ENCODE peak calls at places on chromosomes 11 and 22, in ten cellular contexts. B is T1000; M is GM23338; R is Calu3; P is activated CD4-positive, alpha-beta T cell treated with anti-CD3 and anti-CD28 coated beads, Interleukin-2, amount 50 U/mL, for 24 hours; Z is LoVo; L is HFFc6; Q is globus pallidus; O is germinal center; A is body of pancreas. E is an unnamed sample.

GRCh38 chr11:123740787-123741158 is 687 bp downstream of the ZNF202 start:
- DNase-seq in B (no peak), M (no peak), R (no peak), P (no peak), Z (no peak), L (no peak), Q (no peak), O (no peak), A (peak), E (no peak)

GRCh38 chr11:121661796-121662508 is 209.2 kb upstream of the SORL1-AS1 start:
- DNase-seq in B (no peak), M (no peak), R (no peak), P (no peak), Z (no peak), L (peak), Q (no peak), O (no peak), A (no peak), E (no peak)

GRCh38 chr11:123576082-123576481 is 78.3 kb downstream of the SCN3B start:
- DNase-seq in B (no peak), M (no peak), R (no peak), P (no peak), Z (no peak), L (no peak), Q (no peak), O (peak), A (no peak), E (no peak)

GRCh38 chr22:43439368-43440102 is 27.7 kb downstream of the MPPED1 start:
- DNase-seq in B (no peak), M (no peak), R (no peak), P (no peak), Z (no peak), L (no peak), Q (no peak), O (no peak), A (no peak), E (no peak)

GRCh38 chr11:6572215-6572614 is 31.2 kb downstream of the RRP8 start:
- DNase-seq in B (no peak), M (no peak), R (no peak), P (no peak), Z (no peak), L (peak), Q (no peak), O (no peak), A (no peak), E (no peak)

GRCh38 chr11:27563201-27563600 is 56.6 kb upstream of the LIN7C start:
- DNase-seq in B (no peak), M (no peak), R (no peak), P (no peak), Z (no peak), L (peak), Q (no peak), O (no peak), A (no peak), E (no peak)

GRCh38 chr11:47004595-47005033 is 68.1 kb downstream of the CSTPP1 start:
- DNase-seq in B (peak), M (no peak), R (peak), P (no peak), Z (no peak), L (peak), Q (peak), O (peak), A (peak), E (no peak)

GRCh38 chr11:63874511-63874910 is 35.6 kb downstream of the MARK2 start:
- DNase-seq in B (no peak), M (no peak), R (no peak), P (no peak), Z (no peak), L (no peak), Q (no peak), O (no peak), A (peak), E (no peak)

GRCh38 chr11:75745807-75746206 is 22.8 kb upstream of the DGAT2 start:
- DNase-seq in B (no peak), M (no peak), R (no peak), P (no peak), Z (no peak), L (no peak), Q (no peak), O (no peak), A (no peak), E (peak)

GRCh38 chr11:123187670-123188507 is 7.2 kb downstream of the CLMP start:
- DNase-seq in B (no peak), M (no peak), R (no peak), P (no peak), Z (no peak), L (peak), Q (peak), O (no peak), A (no peak), E (no peak)

GRCh38 chr11:113603277-113604059 is 102.6 kb downstream of the TMPRSS5 start:
- DNase-seq in B (no peak), M (no peak), R (no peak), P (no peak), Z (no peak), L (no peak), Q (peak), O (no peak), A (no peak), E (no peak)

GRCh38 chr11:65041206-65042035 is at the start of gene SAC3D1:
- DNase-seq in B (peak), M (peak), R (peak), P (no peak), Z (peak), L (no peak), Q (no peak), O (peak), A (no peak), E (peak)

GRCh38 chr22:27919943-27920755 is 1.1 kb upstream of the PITPNB start:
- DNase-seq in B (peak), M (peak), R (no peak), P (no peak), Z (peak), L (peak), Q (peak), O (peak), A (peak), E (peak)

GRCh38 chr22:50498322-50498861 is 9.1 kb downstream of the LMF2 start:
- DNase-seq in B (no peak), M (peak), R (peak), P (peak), Z (peak), L (peak), Q (peak), O (peak), A (peak), E (peak)

E was measured in endodermal cell.